ENCODE peak calls at places on chromosomes 11 and 22, in four cellular contexts. W is kidney, L is COLO829, A is OCI-LY7. X is an unnamed sample.

GRCh38 chr11:112844530-112844929 is 116.7 kb upstream of the NCAM1 start:
- DNase-seq in L (peak), A (no peak), W (no peak), X (no peak)

GRCh38 chr11:101169944-101170343 is 40.3 kb upstream of the PGR start:
- DNase-seq in A (no peak), W (no peak), L (no peak), X (no peak)

GRCh38 chr11:21865541-21865940 is 327.3 kb upstream of the ANO5 start:
- DNase-seq in A (no peak), L (no peak), W (no peak), X (no peak)

GRCh38 chr11:34809191-34810106 is 106.7 kb downstream of the APIP start:
- DNase-seq in A (no peak), L (no peak), W (no peak), X (no peak)

GRCh38 chr11:119617343-119617713 is 111.7 kb downstream of the NECTIN1 start:
- DNase-seq in W (no peak), L (no peak), A (no peak), X (no peak)

GRCh38 chr11:5274340-5274739 is 4.6 kb upstream of the HBE1 start:
- DNase-seq in A (no peak), L (no peak), W (no peak), X (no peak)

GRCh38 chr22:33524511-33525270 is 395.6 kb downstream of the LARGE1 start:
- DNase-seq in L (no peak), W (no peak), A (no peak), X (no peak)

GRCh38 chr11:43905788-43906187 is 25.2 kb downstream of the ALKBH3 start:
- DNase-seq in A (no peak), W (no peak), L (peak), X (no peak)

GRCh38 chr11:115267871-115268270 is 236.3 kb downstream of the CADM1 start:
- DNase-seq in L (no peak), A (no peak), W (no peak), X (no peak)

GRCh38 chr11:36377759-36378553 is 81.9 kb downstream of the PRR5L start:
- DNase-seq in L (no peak), A (no peak), W (no peak), X (no peak)

GRCh38 chr11:79437981-79438630 is 2.7 kb downstream of the TENM4 start:
- DNase-seq in L (no peak), A (no peak), W (peak), X (no peak)

GRCh38 chr11:2898366-2899079 is 12.9 kb upstream of the CDKN1C start:
- DNase-seq in A (no peak), W (peak), L (peak), X (no peak)

GRCh38 chr11:128342511-128343133 is 244.7 kb downstream of the ETS1 start:
- DNase-seq in A (peak), W (no peak), L (no peak), X (no peak)

GRCh38 chr11:35085766-35086165 is 53.2 kb upstream of the CD44 start:
- DNase-seq in A (no peak), L (no peak), W (no peak), X (no peak)

GRCh38 chr22:43310311-43310710 is 32.9 kb downstream of the SCUBE1 start:
- DNase-seq in L (no peak), A (no peak), W (no peak), X (no peak)

GRCh38 chr11:128886401-128887119 is 4.6 kb upstream of the KCNJ5 start:
- DNase-seq in W (no peak), L (no peak), A (peak), X (no peak)

GRCh38 chr11:68331338-68331947 is 19.1 kb downstream of the LRP5 start:
- DNase-seq in A (peak), L (no peak), W (no peak), X (no peak)

GRCh38 chr22:32564170-32565001 is 89.8 kb downstream of the FBXO7 start:
- DNase-seq in W (no peak), L (peak), A (no peak), X (no peak)

GRCh38 chr11:62988281-62988680 is 3.5 kb upstream of the SLC22A6 start:
- DNase-seq in A (no peak), L (no peak), W (no peak), X (no peak)

GRCh38 chr11:65487467-65488272 is 11.2 kb upstream of the MALAT1 start:
- DNase-seq in L (peak), A (peak), W (peak), X (peak)

GRCh38 chr11:63683133-63683991 is 2.1 kb downstream of the RTN3 start:
- DNase-seq in L (no peak), A (no peak), W (no peak), X (no peak)

GRCh38 chr11:16154715-16155396 is 201.5 kb downstream of the SOX6 start:
- DNase-seq in L (no peak), A (no peak), W (no peak), X (no peak)

GRCh38 chr11:95659088-95659487 is 130.5 kb downstream of the FAM76B start:
- DNase-seq in A (no peak), W (no peak), L (no peak), X (no peak)

GRCh38 chr11:44950625-44951472 is at the start of gene TP53I11:
- DNase-seq in A (no peak), L (no peak), W (peak), X (peak)

GRCh38 chr11:3775761-3776406 is 21.5 kb downstream of the NUP98 start:
- DNase-seq in A (no peak), L (no peak), W (no peak), X (no peak)

GRCh38 chr11:67024410-67024809 is 1.5 kb downstream of the SYT12 start:
- DNase-seq in A (peak), L (no peak), W (no peak), X (no peak)

GRCh38 chr11:94513091-94513490 is 830 bp downstream of the C11orf97 start:
- DNase-seq in W (no peak), A (no peak), L (no peak), X (no peak)

GRCh38 chr11:115256326-115257197 is 247.7 kb downstream of the CADM1 start:
- DNase-seq in L (no peak), W (no peak), A (peak), X (no peak)

GRCh38 chr11:73072935-73073481 is 69.1 kb downstream of the FCHSD2 start:
- DNase-seq in L (peak), W (no peak), A (peak), X (no peak)

GRCh38 chr11:130389315-130389935 is 39.0 kb downstream of the ADAMTS8 start:
- DNase-seq in L (no peak), A (no peak), W (no peak), X (no peak)

GRCh38 chr11:62702241-62702640 is 5.0 kb downstream of the BSCL2 start:
- DNase-seq in W (no peak), L (no peak), A (no peak), X (no peak)